ENCODE peak calls at places on chromosomes 1 and 21, in four cellular contexts. One of them, this sample, is unnamed. For H3F3A, the result is how much of the 10 kb centered on the place peaks cover.

GRCh38 chr1:155219592-155220031 is 11.1 kb downstream of the MTX1 start:
- DNase-seq in GM23248: no peak
- DNase-seq in SK-N-SH: peak
- DNase-seq in PC-3: no peak
- DNase-seq in this sample: peak

GRCh38 chr1:78715181-78715661 is 65.6 kb downstream of the IFI44 start:
- DNase-seq in GM23248: peak
- DNase-seq in SK-N-SH: no peak
- DNase-seq in PC-3: peak
- DNase-seq in this sample: no peak

GRCh38 chr1:201331166-201331565 is 46.3 kb downstream of the TNNT2 start:
- DNase-seq in GM23248: no peak
- DNase-seq in SK-N-SH: no peak
- DNase-seq in PC-3: no peak
- DNase-seq in this sample: no peak

GRCh38 chr1:25520446-25521061 is 22.9 kb upstream of the LDLRAP1 start:
- DNase-seq in GM23248: peak
- DNase-seq in SK-N-SH: peak
- DNase-seq in PC-3: peak
- DNase-seq in this sample: peak

GRCh38 chr1:109516872-109517271 is 7.3 kb upstream of the AMIGO1 start:
- DNase-seq in GM23248: no peak
- DNase-seq in SK-N-SH: no peak
- DNase-seq in PC-3: no peak
- DNase-seq in this sample: no peak

GRCh38 chr1:1101503-1101902 is 14.4 kb downstream of the C1orf159 start:
- DNase-seq in GM23248: no peak
- DNase-seq in SK-N-SH: no peak
- DNase-seq in PC-3: no peak
- DNase-seq in this sample: no peak

GRCh38 chr1:80915491-80915890 is 885.2 kb upstream of the ADGRL2 start:
- DNase-seq in GM23248: no peak
- DNase-seq in SK-N-SH: no peak
- DNase-seq in PC-3: no peak
- DNase-seq in this sample: no peak

GRCh38 chr21:41247561-41247968 is 69.0 kb upstream of the FAM3B start:
- DNase-seq in GM23248: no peak
- DNase-seq in SK-N-SH: no peak
- DNase-seq in PC-3: no peak
- DNase-seq in this sample: no peak

GRCh38 chr1:107781245-107781644 is 183.7 kb downstream of the VAV3 start:
- DNase-seq in GM23248: no peak
- DNase-seq in SK-N-SH: no peak
- DNase-seq in PC-3: no peak
- DNase-seq in this sample: no peak

GRCh38 chr1:145545055-145545454 is 62.7 kb upstream of the GPR89A start:
- DNase-seq in GM23248: peak
- DNase-seq in SK-N-SH: no peak
- DNase-seq in PC-3: no peak
- DNase-seq in this sample: no peak

GRCh38 chr1:14713077-14713476 is 114.6 kb downstream of the KAZN start:
- DNase-seq in GM23248: no peak
- DNase-seq in SK-N-SH: no peak
- DNase-seq in PC-3: no peak
- DNase-seq in this sample: no peak

DNA sequence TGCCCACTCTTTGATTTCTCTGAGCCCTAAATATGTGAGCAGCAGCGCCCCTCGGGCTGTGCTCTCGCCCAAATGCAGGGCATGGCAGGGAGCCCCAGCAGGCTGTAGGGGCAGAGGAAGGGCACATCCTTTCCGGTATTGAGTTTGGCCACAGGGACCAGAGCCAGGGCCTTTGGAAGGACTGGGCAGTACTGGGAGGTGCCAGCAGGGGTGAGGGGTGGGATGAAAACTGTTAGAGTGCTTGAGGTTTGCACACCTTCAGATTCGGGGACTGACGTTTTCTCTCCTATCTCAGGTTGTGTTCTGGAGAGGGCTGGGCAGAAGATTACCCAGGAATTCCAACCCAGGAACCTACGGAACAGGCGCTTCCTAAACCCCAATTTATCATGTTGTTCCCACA is 2.2 kb upstream of the ATP1A2 start:
- DNase-seq in GM23248: no peak
- DNase-seq in SK-N-SH: no peak
- DNase-seq in PC-3: no peak
- DNase-seq in this sample: no peak
- H3F3A ChIP-seq in GM23248: under half
- H3F3A ChIP-seq in SK-N-SH: under half
- H3F3A ChIP-seq in PC-3: under half
- H3F3A ChIP-seq in this sample: under half

DNA sequence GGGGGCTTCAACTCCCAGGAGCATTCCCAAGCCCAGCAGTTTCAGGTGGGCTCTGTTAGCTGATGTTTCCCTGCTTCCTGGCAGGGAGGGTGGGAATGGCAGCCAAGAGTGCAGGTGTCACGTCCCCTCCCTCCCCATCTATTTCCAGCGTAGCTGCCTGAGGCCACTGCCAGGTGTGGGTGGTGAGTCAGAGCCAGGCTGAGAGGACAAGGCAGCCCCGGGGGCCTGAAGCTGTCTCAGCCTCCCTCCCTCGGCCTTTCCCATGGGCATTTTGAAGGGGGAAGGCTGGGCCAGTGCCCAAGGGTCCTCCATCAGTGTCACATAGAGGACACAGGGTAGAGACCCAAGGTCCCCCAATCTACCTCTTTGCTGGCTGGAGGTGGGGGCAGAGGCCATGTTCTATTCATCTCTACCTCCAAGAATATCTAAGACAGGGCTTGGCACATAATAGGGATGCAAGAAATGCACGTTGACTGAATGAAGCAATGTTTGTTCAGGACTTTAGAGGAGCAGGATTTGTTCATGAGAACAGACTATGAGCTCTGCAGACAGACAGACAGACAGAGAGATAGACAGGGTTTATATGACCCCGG is 34.4 kb upstream of the ID3 start:
- DNase-seq in GM23248: peak
- DNase-seq in SK-N-SH: no peak
- DNase-seq in PC-3: peak
- DNase-seq in this sample: no peak
- H3K27ac ChIP-seq in GM23248: no peak
- H3K27ac ChIP-seq in SK-N-SH: no peak
- H3K27ac ChIP-seq in PC-3: peak
- H3K27ac ChIP-seq in this sample: no peak

DNA sequence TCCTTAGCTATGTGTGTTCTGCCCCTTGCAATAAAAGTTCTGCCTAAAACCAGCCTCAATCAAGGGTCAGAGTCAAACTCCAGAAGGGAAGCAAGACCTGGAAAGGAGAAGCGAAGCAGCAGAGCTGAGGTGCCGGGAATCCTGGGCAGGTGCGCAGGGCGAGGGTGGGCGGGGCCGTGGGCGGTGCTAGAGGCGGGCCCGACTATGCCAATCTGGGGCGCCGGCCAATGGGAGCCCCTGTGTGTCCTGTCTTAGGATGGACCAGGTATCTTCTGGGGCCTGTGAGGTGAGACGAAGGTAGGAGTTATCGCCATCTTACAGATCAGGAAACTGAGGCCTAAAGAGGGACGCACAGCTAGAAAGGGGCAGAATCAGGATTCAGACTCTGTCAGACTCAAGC is 120.3 kb downstream of the PTPRU start:
- DNase-seq in GM23248: no peak
- DNase-seq in SK-N-SH: no peak
- DNase-seq in PC-3: peak
- DNase-seq in this sample: peak
- H3F3A ChIP-seq in GM23248: under half
- H3F3A ChIP-seq in SK-N-SH: under half
- H3F3A ChIP-seq in PC-3: under half
- H3F3A ChIP-seq in this sample: under half

GRCh38 chr1:182484067-182484466 is 34.1 kb downstream of the RGSL1 start:
- DNase-seq in GM23248: no peak
- DNase-seq in SK-N-SH: no peak
- DNase-seq in PC-3: no peak
- DNase-seq in this sample: no peak

GRCh38 chr1:182488803-182489202 is 38.9 kb downstream of the RGSL1 start:
- DNase-seq in GM23248: no peak
- DNase-seq in SK-N-SH: no peak
- DNase-seq in PC-3: no peak
- DNase-seq in this sample: no peak

GRCh38 chr1:182485861-182486260 is 35.9 kb downstream of the RGSL1 start:
- DNase-seq in GM23248: no peak
- DNase-seq in SK-N-SH: no peak
- DNase-seq in PC-3: no peak
- DNase-seq in this sample: no peak

GRCh38 chr1:182484531-182485257 is 34.7 kb downstream of the RGSL1 start:
- DNase-seq in GM23248: no peak
- DNase-seq in SK-N-SH: peak
- DNase-seq in PC-3: peak
- DNase-seq in this sample: peak
- H3K27ac ChIP-seq in GM23248: no peak
- H3K27ac ChIP-seq in SK-N-SH: no peak
- H3K27ac ChIP-seq in PC-3: no peak
- H3K27ac ChIP-seq in this sample: no peak

GRCh38 chr1:94243665-94244064 is 6.3 kb upstream of the ARHGAP29 start:
- DNase-seq in GM23248: no peak
- DNase-seq in SK-N-SH: no peak
- DNase-seq in PC-3: no peak
- DNase-seq in this sample: no peak
- H3F3A ChIP-seq in GM23248: half or more
- H3F3A ChIP-seq in SK-N-SH: under half
- H3F3A ChIP-seq in PC-3: under half
- H3F3A ChIP-seq in this sample: under half

DNA sequence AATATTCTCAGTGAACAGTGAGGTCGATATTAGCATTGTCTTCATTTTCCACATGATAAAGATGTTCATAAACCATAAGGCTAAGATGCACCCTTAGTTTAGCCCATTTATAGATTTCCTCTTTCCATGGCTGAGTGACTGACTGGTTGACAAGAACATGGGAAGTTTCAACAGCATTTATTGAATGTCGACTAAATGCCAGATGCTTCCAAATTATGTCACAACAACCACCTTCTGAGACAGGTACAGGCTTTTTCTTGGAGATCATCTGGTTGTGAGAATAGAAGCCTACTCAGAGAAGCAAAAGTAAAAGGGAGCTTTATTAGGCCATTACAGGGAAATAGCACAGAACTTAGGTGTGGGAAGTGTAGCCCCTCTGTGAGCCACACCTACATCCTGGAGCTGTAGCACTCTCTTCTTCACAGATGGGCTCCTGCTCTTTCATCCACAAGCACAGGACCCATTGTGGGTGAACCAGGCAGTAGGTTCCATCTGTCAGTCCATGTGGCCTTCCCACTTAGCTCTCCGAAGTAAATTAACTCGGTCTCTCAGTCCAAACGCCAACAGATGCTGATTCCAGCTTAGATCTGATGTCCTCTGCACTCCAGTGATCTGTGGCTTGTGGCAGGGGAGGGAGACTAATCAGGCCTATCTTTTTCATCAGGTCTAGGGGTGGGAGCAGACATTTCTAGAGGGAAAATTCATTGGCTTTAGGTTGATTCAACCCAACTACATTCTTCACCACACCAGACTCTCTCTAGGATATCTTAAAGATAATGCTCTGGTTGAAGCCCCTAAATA is 14.3 kb downstream of the ATP2B4 start:
- DNase-seq in GM23248: no peak
- DNase-seq in SK-N-SH: peak
- DNase-seq in PC-3: no peak
- DNase-seq in this sample: no peak
- H3K27ac ChIP-seq in GM23248: no peak
- H3K27ac ChIP-seq in SK-N-SH: peak
- H3K27ac ChIP-seq in PC-3: no peak
- H3K27ac ChIP-seq in this sample: no peak